ENCODE peak calls at places on chromosome 10, in four cellular contexts. P is A549, W is K562, L is HepG2. S is an unnamed sample.

GRCh38 chr10:117541909-117542705 is 439 bp upstream of the EMX2 start:
- DNase-seq in P (peak), W (no peak), L (no peak), S (peak)

GRCh38 chr10:76034236-76035009 is 603.0 kb downstream of the LRMDA start:
- DNase-seq in P (no peak), W (no peak), L (no peak), S (no peak)

GRCh38 chr10:117391436-117392205 is 16.4 kb upstream of the PDZD8 start:
- DNase-seq in P (no peak), W (no peak), L (peak), S (peak)

GRCh38 chr10:110772454-110773025 is 99.2 kb upstream of the PDCD4 start:
- DNase-seq in P (no peak), W (no peak), L (no peak), S (no peak)

GRCh38 chr10:128631801-128632241 is 505.6 kb upstream of the MKI67 start:
- DNase-seq in P (no peak), W (peak), L (peak), S (no peak)

GRCh38 chr10:69769395-69769989 is 32.2 kb upstream of the COL13A1 start:
- DNase-seq in P (peak), W (no peak), L (no peak), S (peak)

GRCh38 chr10:118722694-118723093 is 32.1 kb downstream of the CACUL1 start:
- DNase-seq in P (no peak), W (no peak), L (no peak), S (no peak)

GRCh38 chr10:23331567-23332290 is 12.9 kb downstream of the C10orf67 start:
- DNase-seq in P (no peak), W (no peak), L (no peak), S (peak)

GRCh38 chr10:112202561-112203241 is 19.1 kb upstream of the GPAM start:
- DNase-seq in P (no peak), W (no peak), L (peak), S (peak)

GRCh38 chr10:120571256-120571655 is 114.2 kb downstream of the PLPP4 start:
- DNase-seq in P (no peak), W (no peak), L (no peak), S (no peak)

GRCh38 chr10:12482586-12482985 is 133.2 kb downstream of the CAMK1D start:
- DNase-seq in P (no peak), W (no peak), L (no peak), S (no peak)

GRCh38 chr10:6786579-6787031 is 206.5 kb upstream of the PRKCQ start:
- DNase-seq in P (peak), W (peak), L (no peak), S (peak)

GRCh38 chr10:92181575-92181974 is 109.3 kb downstream of the CPEB3 start:
- DNase-seq in P (no peak), W (peak), L (peak), S (no peak)

GRCh38 chr10:7377614-7378248 is 33.1 kb downstream of the SFMBT2 start:
- DNase-seq in P (no peak), W (no peak), L (no peak), S (no peak)

GRCh38 chr10:89450901-89451300 is 36.5 kb downstream of the IFIT5 start:
- DNase-seq in P (no peak), W (no peak), L (no peak), S (no peak)

GRCh38 chr10:125824736-125825135 is 1.4 kb downstream of the BCCIP start:
- DNase-seq in P (peak), W (peak), L (no peak), S (peak)

GRCh38 chr10:23439920-23440875 is 1.3 kb downstream of the OTUD1 start:
- DNase-seq in P (no peak), W (peak), L (no peak), S (peak)

GRCh38 chr10:52755297-52756062 is 17.1 kb downstream of the MBL2 start:
- DNase-seq in P (no peak), W (no peak), L (peak), S (peak)

GRCh38 chr10:34127676-34128075 is 687.4 kb downstream of the PARD3 start:
- DNase-seq in P (no peak), W (no peak), L (no peak), S (no peak)

GRCh38 chr10:47092822-47093221 is 181.6 kb downstream of the PTPN20 start:
- DNase-seq in P (no peak), W (no peak), L (no peak), S (no peak)

GRCh38 chr10:68083953-68084352 is 8.9 kb upstream of the HERC4 start:
- DNase-seq in P (no peak), W (no peak), L (no peak), S (no peak)

GRCh38 chr10:105146436-105146835 is 505.3 kb downstream of the SORCS3 start:
- DNase-seq in P (no peak), W (no peak), L (no peak), S (no peak)

GRCh38 chr10:117175901-117176534 is 21.3 kb upstream of the KCNK18 start:
- DNase-seq in P (peak), W (peak), L (peak), S (peak)

GRCh38 chr10:12067336-12067735 is 1.4 kb upstream of the DHTKD1 start:
- DNase-seq in P (peak), W (no peak), L (no peak), S (peak)

GRCh38 chr10:8927705-8928104 is 873.2 kb downstream of the GATA3 start:
- DNase-seq in P (no peak), W (no peak), L (no peak), S (no peak)

GRCh38 chr10:31574566-31574965 is 255.6 kb downstream of the ZEB1 start:
- DNase-seq in P (no peak), W (no peak), L (no peak), S (no peak)

GRCh38 chr10:7192041-7192440 is 218.8 kb downstream of the SFMBT2 start:
- DNase-seq in P (no peak), W (no peak), L (no peak), S (no peak)

GRCh38 chr10:48472670-48473069 is 132.2 kb downstream of the ARHGAP22 start:
- DNase-seq in P (no peak), W (no peak), L (no peak), S (no peak)

GRCh38 chr10:48469516-48470020 is 135.3 kb downstream of the ARHGAP22 start:
- DNase-seq in P (no peak), W (peak), L (no peak), S (no peak)

GRCh38 chr10:48470115-48470892 is 134.6 kb downstream of the ARHGAP22 start:
- DNase-seq in P (no peak), W (peak), L (no peak), S (peak)

GRCh38 chr10:48468866-48469511 is 135.9 kb downstream of the ARHGAP22 start:
- DNase-seq in P (no peak), W (peak), L (no peak), S (no peak)

GRCh38 chr10:48470893-48471805 is 133.7 kb downstream of the ARHGAP22 start:
- DNase-seq in P (no peak), W (peak), L (no peak), S (peak)
- TF ChIP-seq MAZ in P (no peak), W (no peak), L (no peak), S (no peak)

GRCh38 chr10:53786236-53786635 is 1013.7 kb upstream of the MBL2 start:
- DNase-seq in P (peak), W (peak), L (peak), S (no peak)
- TF ChIP-seq MAZ in P (no peak), W (no peak), L (no peak), S (no peak)

GRCh38 chr10:71980181-71981023 is 16.2 kb downstream of the CHST3 start:
- DNase-seq in P (no peak), W (peak), L (no peak), S (peak)
- TF ChIP-seq MAZ in P (no peak), W (peak), L (no peak), S (no peak)

GRCh38 chr10:63677001-63677400 is 155.8 kb downstream of the REEP3 start:
- DNase-seq in P (no peak), W (no peak), L (no peak), S (no peak)
- TF ChIP-seq MAZ in P (no peak), W (no peak), L (no peak), S (no peak)

GRCh38 chr10:74171625-74172024 is 20.6 kb downstream of the ADK start:
- DNase-seq in P (no peak), W (no peak), L (no peak), S (no peak)
- TF ChIP-seq MAZ in P (no peak), W (no peak), L (no peak), S (no peak)

DNA sequence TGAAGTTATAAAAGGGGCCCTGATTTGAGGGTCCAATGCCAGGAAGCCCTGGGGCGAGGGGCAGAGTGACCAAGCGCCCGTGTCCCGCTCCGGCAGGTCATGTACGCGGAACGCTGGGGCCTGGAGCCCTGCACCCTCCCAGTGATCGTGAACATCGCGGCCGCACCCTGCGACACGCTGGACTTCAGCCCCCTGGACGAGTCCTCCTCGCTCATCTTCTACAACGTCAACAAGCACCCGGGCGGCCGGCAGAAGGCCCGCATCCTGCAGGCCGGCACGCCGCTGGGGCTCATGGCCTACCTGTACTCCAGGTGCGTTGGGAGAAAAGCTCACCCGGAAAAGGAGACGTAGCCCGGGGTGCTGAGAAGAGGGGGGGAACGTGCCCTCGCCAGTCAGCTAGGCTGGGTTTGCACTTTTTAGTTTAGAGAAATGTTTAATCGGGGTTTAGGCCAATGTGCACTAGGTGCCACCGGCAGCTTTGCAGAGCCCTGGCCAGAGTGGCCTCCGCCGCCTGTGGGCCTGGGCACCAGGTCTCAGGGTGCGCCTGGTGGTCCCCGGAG is 22.9 kb upstream of the UTF1 start:
- DNase-seq in P (no peak), W (no peak), L (no peak), S (no peak)
- TF ChIP-seq MAZ in P (no peak), W (no peak), L (no peak), S (no peak)